ENCODE peak calls at places on chromosomes 1 and 21, in five cellular contexts. J, C, M, O and K are unnamed samples.

GRCh38 chr1:65459397-65459768 is 38.9 kb downstream of the LEPR start:
- DNase-seq in J (no peak), C (peak; percentile 34), M (no peak), O (peak; percentile 50), K (peak; percentile 40)

GRCh38 chr1:26839339-26839722 is 12.8 kb downstream of the ZDHHC18 start:
- DNase-seq in J (no peak), C (no peak), M (no peak), O (no peak), K (no peak)

GRCh38 chr21:42680429-42680828 is 27.0 kb downstream of the PDE9A start:
- DNase-seq in J (no peak), C (no peak), M (no peak), O (no peak), K (no peak)

GRCh38 chr1:23624440-23624839 is 65.1 kb upstream of the ID3 start:
- DNase-seq in J (no peak), C (no peak), M (no peak), O (peak; percentile 51), K (no peak)

GRCh38 chr1:57131701-57132394 is 166.0 kb upstream of the C8B start:
- DNase-seq in J (no peak), C (no peak), M (no peak), O (no peak), K (peak; percentile 8)

GRCh38 chr1:43279666-43280065 is 5.7 kb downstream of the C1orf210 start:
- DNase-seq in J (no peak), C (no peak), M (no peak), O (no peak), K (no peak)

GRCh38 chr1:10966233-10966632 is 46.2 kb upstream of the TARDBP start:
- DNase-seq in J (no peak), C (no peak), M (no peak), O (no peak), K (no peak)

GRCh38 chr1:32107742-32108661 is at the start of gene KPNA6:
- DNase-seq in J (peak; percentile 92), C (peak; percentile 96), M (peak; percentile 88), O (peak; percentile 85), K (peak; percentile 96)

GRCh38 chr1:77948841-77949424 is 29.9 kb downstream of the FUBP1 start:
- DNase-seq in J (no peak), C (peak; percentile 30), M (no peak), O (no peak), K (peak; percentile 32)

GRCh38 chr1:172531846-172532699 is 877 bp upstream of the SUCO start:
- DNase-seq in J (peak; percentile 75), C (peak; percentile 98), M (peak; percentile 94), O (peak; percentile 84), K (peak; percentile 97)

GRCh38 chr1:54144366-54144765 is 8.4 kb downstream of the CDCP2 start:
- DNase-seq in J (no peak), C (no peak), M (no peak), O (no peak), K (no peak)

GRCh38 chr1:168454211-168454815 is 89.5 kb downstream of the XCL2 start:
- DNase-seq in J (no peak), C (no peak), M (no peak), O (no peak), K (no peak)